ENCODE peak calls at places on chromosomes 7 and 10, in nine cellular contexts. E is H54, T is A549, N is IMR-90, R is body of pancreas, V is GM12891, W is breast epithelium, M is tibial nerve, U is transverse colon. H is an unnamed sample.

GRCh38 chr7:7478569-7478968 is 57.1 kb downstream of the COL28A1 start:
- DNase-seq in M (no peak), R (no peak), E (no peak), V (no peak), W (no peak), U (no peak), T (no peak), N (no peak), H (no peak)

GRCh38 chr10:122531935-122532334 is 28.6 kb upstream of the DMBT1 start:
- DNase-seq in M (no peak), V (no peak), W (no peak), E (no peak), N (no peak), R (no peak), T (no peak), U (peak; percentile 55), H (no peak)

GRCh38 chr7:26861050-26861449 is 3.3 kb downstream of the SKAP2 start:
- DNase-seq in V (no peak), E (no peak), U (no peak), W (no peak), M (no peak), N (no peak), R (no peak), T (no peak), H (no peak)

GRCh38 chr7:46908770-46909169 is 673.1 kb downstream of the TNS3 start:
- DNase-seq in T (no peak), N (peak; percentile 78), E (peak; percentile 38), W (no peak), M (no peak), U (no peak), R (no peak), V (no peak), H (no peak)

GRCh38 chr10:62734781-62735463 is 69.6 kb upstream of the ADO start:
- DNase-seq in U (no peak), R (no peak), N (no peak), W (no peak), V (no peak), E (no peak), M (no peak), T (no peak), H (no peak)

GRCh38 chr10:6097063-6097462 is 8.2 kb downstream of the RBM17 start:
- DNase-seq in N (no peak), U (no peak), T (no peak), V (no peak), E (no peak), R (no peak), W (no peak), M (no peak), H (no peak)

GRCh38 chr10:84265378-84265777 is 20.5 kb downstream of the RGR start:
- DNase-seq in V (no peak), U (peak; percentile 15), N (no peak), M (no peak), R (no peak), W (no peak), E (no peak), T (no peak), H (no peak)

GRCh38 chr7:167976-168791 is 24.2 kb upstream of the FAM20C start:
- DNase-seq in W (no peak), M (no peak), T (no peak), N (no peak), U (no peak), R (no peak), V (no peak), E (no peak), H (no peak)

GRCh38 chr10:62885656-62886461 is 69.7 kb upstream of the EGR2 start:
- DNase-seq in R (no peak), M (no peak), V (no peak), N (peak; percentile 19), T (peak; percentile 15), W (no peak), E (peak; percentile 35), U (no peak), H (no peak)

GRCh38 chr10:15046626-15047025 is 2.9 kb downstream of the OLAH start:
- DNase-seq in N (peak; percentile 33), W (no peak), M (no peak), E (no peak), R (no peak), T (no peak), V (no peak), U (no peak), H (no peak)

GRCh38 chr7:158602041-158602440 is 14.4 kb upstream of the PTPRN2 start:
- DNase-seq in T (no peak), N (no peak), M (no peak), R (no peak), W (no peak), V (no peak), U (no peak), E (no peak), H (no peak)

GRCh38 chr10:117004627-117005453 is at the start of gene SHTN1:
- DNase-seq in W (peak; percentile 87), E (peak; percentile 67), U (peak; percentile 92), N (peak; percentile 50), T (peak; percentile 75), V (peak; percentile 18), R (peak; percentile 97), M (peak; percentile 16), H (peak; percentile 84)

GRCh38 chr7:20470726-20471125 is 140.0 kb downstream of the ITGB8 start:
- DNase-seq in W (no peak), M (no peak), T (no peak), R (no peak), N (no peak), V (no peak), U (no peak), E (no peak), H (no peak)

GRCh38 chr7:151251328-151251925 is 2.9 kb upstream of the SMARCD3 start:
- DNase-seq in M (no peak), R (peak; percentile 59), V (no peak), T (peak; percentile 57), N (peak; percentile 66), U (peak; percentile 54), W (no peak), E (peak; percentile 85), H (no peak)

GRCh38 chr10:102704915-102705314 is 9.3 kb downstream of the ARL3 start:
- DNase-seq in U (no peak), W (no peak), E (no peak), T (no peak), V (no peak), M (no peak), N (peak; percentile 76), R (no peak), H (no peak)
- TF ChIP-seq POLR2A in U (no peak), W (no peak), E (no peak), T (no peak), V (no peak), M (no peak), N (no peak), R (no peak), H (no peak)

DNA sequence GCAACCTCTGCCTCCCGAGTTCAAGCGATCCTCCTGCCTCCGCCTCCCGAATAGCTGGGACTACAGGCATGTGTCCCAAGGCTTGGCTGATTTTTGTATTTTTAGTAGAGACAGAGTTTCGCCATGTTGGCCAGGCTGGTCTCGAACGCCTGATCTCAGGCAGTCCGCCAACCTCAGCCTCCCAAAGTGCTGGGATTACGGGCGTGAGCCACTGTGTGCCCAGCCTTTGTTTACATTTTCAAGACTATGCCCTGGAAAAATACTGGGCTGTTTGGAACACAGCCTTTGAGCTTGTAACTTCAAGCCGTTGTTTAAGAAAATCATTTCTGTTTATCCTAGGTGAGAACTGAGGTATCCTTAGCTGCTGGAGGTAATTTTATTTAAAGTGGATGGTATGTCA is 1.9 kb downstream of the ZKSCAN1 start:
- DNase-seq in W (no peak), N (no peak), M (no peak), V (no peak), R (peak; percentile 57), T (no peak), E (no peak), U (peak; percentile 74), H (no peak)
- TF ChIP-seq POLR2A in W (no peak), N (no peak), M (no peak), V (no peak), R (no peak), T (no peak), E (no peak), U (no peak), H (no peak)

DNA sequence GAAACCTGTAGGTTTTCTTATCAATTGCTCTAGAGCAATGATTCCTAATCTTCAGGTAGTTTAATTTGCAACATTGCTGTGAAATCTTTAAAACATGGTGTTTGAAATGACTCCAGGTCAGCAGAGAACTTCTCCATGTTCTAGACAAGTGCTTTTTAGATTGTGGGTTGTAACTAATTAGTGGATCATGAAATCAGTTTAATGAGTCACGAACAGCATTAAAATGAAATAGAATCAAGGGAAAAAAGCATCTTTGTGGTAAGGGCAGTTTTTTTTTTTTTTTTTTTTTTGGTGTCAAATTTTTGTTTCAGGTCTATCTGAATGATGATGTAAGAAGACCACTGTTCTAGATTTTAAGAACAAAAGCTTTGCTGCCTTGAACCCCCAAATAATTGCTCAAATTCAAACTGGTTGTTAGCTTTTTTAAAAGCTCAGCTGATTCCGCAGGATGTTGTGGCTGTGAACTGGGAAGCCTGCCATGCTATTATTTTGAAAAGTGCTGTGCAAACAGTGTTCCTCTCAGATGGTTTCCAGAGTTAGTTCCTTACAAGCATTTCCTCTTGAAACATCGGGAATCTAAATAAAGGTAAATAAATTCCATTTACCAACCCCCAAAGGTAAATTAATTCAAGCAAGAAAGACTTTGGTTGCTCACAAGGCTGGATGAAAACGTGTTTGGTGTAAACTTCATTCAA is 13.1 kb upstream of the PDK4 start:
- DNase-seq in R (peak; percentile 70), N (peak; percentile 29), E (no peak), W (no peak), U (peak; percentile 63), V (no peak), M (no peak), T (peak; percentile 12), H (no peak)
- TF ChIP-seq POLR2A in R (no peak), N (no peak), E (no peak), W (no peak), U (no peak), V (no peak), M (no peak), T (no peak), H (no peak)

GRCh38 chr10:80205478-80206276 is at the start of gene ANXA11:
- DNase-seq in W (peak; percentile 73), M (peak; percentile 79), R (peak; percentile 91), V (peak; percentile 89), N (peak; percentile 54), E (peak; percentile 91), T (peak; percentile 78), U (peak; percentile 92), H (peak; percentile 61)
- TF ChIP-seq POLR2A in W (peak; percentile 84), M (peak; percentile 86), R (peak; percentile 97), V (peak; percentile 82), N (peak; percentile 81), E (peak; percentile 70), T (peak; percentile 87), U (peak; percentile 99), H (peak; percentile 89)

GRCh38 chr7:42932861-42933591 is 850 bp downstream of the MRPL32 start:
- DNase-seq in T (no peak), R (peak; percentile 26), W (no peak), M (no peak), N (peak; percentile 26), U (no peak), V (no peak), E (no peak), H (no peak)
- TF ChIP-seq POLR2A in T (no peak), R (no peak), W (no peak), M (no peak), N (no peak), U (no peak), V (no peak), E (no peak), H (no peak)

GRCh38 chr7:130941322-130942210 is 207.6 kb upstream of the KLF14 start:
- DNase-seq in V (no peak), T (peak; percentile 49), M (no peak), W (no peak), R (peak; percentile 66), U (peak; percentile 72), N (peak; percentile 84), E (no peak), H (no peak)
- TF ChIP-seq POLR2A in V (no peak), T (no peak), M (peak; percentile 39), W (no peak), R (no peak), U (peak; percentile 43), N (peak; percentile 60), E (no peak), H (no peak)